ENCODE peak calls at places on chromosomes 7 and 10, in eight cellular contexts. T, P, O, E, Z, H, R and C are unnamed samples.

GRCh38 chr7:7077945-7078344 is 104.4 kb upstream of the C1GALT1 start:
- DNase-seq in T (no peak), P (no peak), O (no peak), E (no peak), Z (no peak), H (no peak), R (no peak), C (no peak)

GRCh38 chr10:101367569-101368453 is 13.8 kb downstream of the BTRC start:
- DNase-seq in T (no peak), P (peak; percentile 82), O (no peak), E (no peak), Z (no peak), H (peak; percentile 90), R (no peak), C (no peak)

GRCh38 chr7:8125680-8126444 is 136.1 kb downstream of the ICA1 start:
- DNase-seq in T (no peak), P (no peak), O (no peak), E (no peak), Z (peak; percentile 51), H (no peak), R (no peak), C (no peak)

GRCh38 chr7:140694592-140694991 is 1.9 kb upstream of the NDUFB2 start:
- DNase-seq in T (no peak), P (no peak), O (no peak), E (no peak), Z (no peak), H (no peak), R (no peak), C (peak; percentile 65)

GRCh38 chr10:34281661-34282060 is 533.4 kb downstream of the PARD3 start:
- DNase-seq in T (no peak), P (no peak), O (no peak), E (no peak), Z (no peak), H (no peak), R (no peak), C (no peak)

GRCh38 chr10:110357871-110358270 is 53.2 kb upstream of the SMNDC1 start:
- DNase-seq in T (no peak), P (no peak), O (no peak), E (no peak), Z (no peak), H (no peak), R (no peak), C (no peak)

GRCh38 chr10:38016354-38016753 is 5.9 kb downstream of the ZNF33A start:
- DNase-seq in T (no peak), P (no peak), O (no peak), E (no peak), Z (no peak), H (no peak), R (no peak), C (no peak)

GRCh38 chr7:152588350-152588749 is 87.6 kb downstream of the XRCC2 start:
- DNase-seq in T (peak; percentile 49), P (peak; percentile 85), O (no peak), E (peak; percentile 7), Z (no peak), H (no peak), R (no peak), C (no peak)

GRCh38 chr7:128919241-128919640 is 8.7 kb upstream of the KCP start:
- DNase-seq in T (no peak), P (no peak), O (no peak), E (peak; percentile 53), Z (no peak), H (no peak), R (peak; percentile 42), C (no peak)

GRCh38 chr10:46528675-46529615 is 27.5 kb downstream of the GPRIN2 start:
- DNase-seq in T (no peak), P (no peak), O (no peak), E (peak; percentile 86), Z (no peak), H (no peak), R (peak; percentile 40), C (no peak)

GRCh38 chr7:151864561-151864960 is 12.4 kb downstream of the PRKAG2 start:
- DNase-seq in T (no peak), P (no peak), O (no peak), E (no peak), Z (no peak), H (no peak), R (no peak), C (no peak)

GRCh38 chr7:150926066-150926465 is 52.1 kb downstream of the KCNH2 start:
- DNase-seq in T (no peak), P (no peak), O (no peak), E (peak; percentile 61), Z (no peak), H (no peak), R (no peak), C (no peak)

GRCh38 chr7:3762146-3762831 is 461.2 kb downstream of the SDK1 start:
- DNase-seq in T (no peak), P (no peak), O (no peak), E (no peak), Z (no peak), H (no peak), R (no peak), C (no peak)

GRCh38 chr7:37921340-37921805 is 933 bp downstream of the EPDR1 start:
- DNase-seq in T (peak; percentile 50), P (peak; percentile 64), O (no peak), E (no peak), Z (peak; percentile 55), H (no peak), R (no peak), C (no peak)

DNA sequence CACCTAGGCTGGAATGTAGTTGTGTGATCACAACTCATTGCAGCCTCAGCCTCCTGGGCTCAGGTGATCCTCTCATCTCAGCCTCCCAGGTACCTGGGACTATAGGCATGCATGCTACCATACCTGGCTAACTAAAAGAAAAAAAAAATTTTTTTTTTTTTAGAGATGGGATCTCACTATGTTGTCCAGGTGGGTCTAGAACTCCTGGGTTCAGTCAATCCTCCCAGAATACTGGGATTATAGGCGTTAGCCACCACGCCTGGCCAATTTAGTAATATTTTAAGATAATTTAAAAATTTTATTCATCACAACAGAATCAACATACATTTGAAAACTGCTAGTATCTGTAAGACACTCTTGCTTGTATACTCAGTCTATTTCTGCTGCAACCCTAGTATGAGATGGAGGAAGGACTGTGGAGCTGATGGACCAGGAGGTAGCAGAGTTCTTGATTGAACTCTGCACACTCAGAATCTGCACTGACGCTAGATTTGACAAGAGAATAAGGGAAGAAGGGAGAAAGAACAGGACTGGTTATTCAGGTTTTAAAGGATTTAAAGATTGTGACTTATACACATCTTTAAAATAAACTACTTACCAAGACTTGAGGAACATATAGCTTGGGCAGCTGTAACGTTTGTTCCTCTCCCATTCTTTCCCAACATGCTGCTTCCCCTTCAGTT is 57.6 kb downstream of the VCL start:
- DNase-seq in T (no peak), P (no peak), O (no peak), E (no peak), Z (no peak), H (no peak), R (no peak), C (no peak)
- TF ChIP-seq CTCF in T (no peak), P (no peak), O (no peak), E (no peak), Z (no peak), H (no peak), R (no peak), C (no peak)

DNA sequence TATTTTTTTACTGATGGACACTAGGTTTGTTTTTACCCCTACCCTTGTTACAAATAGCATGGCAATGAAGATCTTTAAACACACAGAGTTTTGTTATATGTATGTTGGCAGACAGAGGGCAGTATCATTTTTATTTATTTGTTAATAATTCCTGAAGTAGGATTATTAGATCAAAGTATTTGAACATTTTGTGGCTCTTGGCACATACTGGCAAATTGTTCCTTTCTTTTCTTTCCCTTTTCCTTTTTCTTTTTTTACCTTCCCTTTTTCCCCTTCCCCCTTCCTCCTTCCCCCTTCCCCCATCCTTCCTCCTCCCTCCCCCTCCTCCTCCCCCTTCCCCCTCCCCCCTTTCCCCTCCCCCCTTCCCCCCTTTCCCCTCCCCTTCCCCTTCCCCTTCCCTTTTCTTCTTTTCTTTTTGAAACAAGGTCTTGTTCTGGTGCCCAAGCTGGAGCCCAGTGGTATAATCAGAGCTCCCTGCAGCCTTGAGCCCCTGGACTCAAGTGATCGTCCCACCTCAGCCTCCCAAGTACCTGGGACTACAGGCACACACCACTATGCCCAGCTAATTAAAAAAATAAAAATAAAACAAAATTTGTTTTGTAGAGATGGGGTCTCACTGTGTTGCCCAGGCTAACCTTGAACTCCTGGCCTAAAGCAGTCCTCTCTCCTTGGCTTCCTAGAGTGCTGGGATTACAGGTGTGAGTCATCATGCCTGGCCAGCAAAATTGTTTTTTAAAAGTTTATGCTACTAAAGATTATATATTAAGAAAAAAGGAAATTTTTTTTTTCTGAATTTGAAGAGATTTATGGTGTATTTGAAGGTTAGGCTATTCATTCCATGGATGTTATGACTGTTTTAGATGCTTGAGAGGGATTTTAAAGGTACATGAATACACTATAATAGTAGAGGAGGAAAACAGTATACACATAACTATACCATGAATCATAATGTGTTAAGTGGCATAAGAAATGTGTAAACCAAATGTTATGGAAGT is 39.3 kb downstream of the SEPTIN7 start:
- DNase-seq in T (no peak), P (peak; percentile 14), O (peak; percentile 3), E (no peak), Z (no peak), H (peak; percentile 32), R (no peak), C (no peak)
- TF ChIP-seq CTCF in T (no peak), P (no peak), O (no peak), E (no peak), Z (no peak), H (no peak), R (no peak), C (peak; percentile 20)

GRCh38 chr10:90988024-90988423 is 67.1 kb upstream of the ANKRD1 start:
- DNase-seq in T (no peak), P (no peak), O (no peak), E (no peak), Z (no peak), H (no peak), R (no peak), C (no peak)
- TF ChIP-seq CTCF in T (no peak), P (no peak), O (no peak), E (no peak), Z (no peak), H (no peak), R (no peak), C (no peak)

GRCh38 chr10:69936091-69936490 is 116.6 kb upstream of the MACROH2A2 start:
- DNase-seq in T (no peak), P (no peak), O (no peak), E (no peak), Z (peak; percentile 54), H (no peak), R (no peak), C (no peak)

GRCh38 chr10:69938541-69938991 is 114.1 kb upstream of the MACROH2A2 start:
- DNase-seq in T (no peak), P (no peak), O (no peak), E (no peak), Z (no peak), H (no peak), R (no peak), C (no peak)

GRCh38 chr10:69939481-69939880 is 113.2 kb upstream of the MACROH2A2 start:
- DNase-seq in T (no peak), P (no peak), O (no peak), E (no peak), Z (no peak), H (no peak), R (no peak), C (no peak)

GRCh38 chr10:69939033-69939432 is 113.6 kb upstream of the MACROH2A2 start:
- DNase-seq in T (no peak), P (no peak), O (no peak), E (no peak), Z (no peak), H (no peak), R (no peak), C (no peak)

DNA sequence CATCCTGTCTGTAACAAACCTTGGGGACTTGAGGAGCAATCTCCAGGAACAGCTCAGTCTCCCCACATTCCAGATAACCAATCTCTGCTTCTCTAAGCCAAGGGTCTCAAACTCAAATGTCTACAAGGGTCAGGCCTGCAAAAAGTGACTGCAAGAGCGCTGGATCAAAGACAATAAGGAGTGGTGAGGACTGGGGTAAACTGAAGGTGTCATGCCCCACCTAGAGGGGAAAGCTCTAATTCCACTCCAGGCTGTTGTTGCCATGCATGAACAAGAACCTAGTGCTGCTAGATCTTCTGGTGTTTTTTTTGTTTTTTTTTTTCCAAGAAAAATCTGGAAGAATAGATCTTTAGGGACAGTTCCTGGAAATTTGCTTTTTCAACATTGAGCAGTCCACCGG is 117.9 kb upstream of the MACROH2A2 start:
- DNase-seq in T (no peak), P (no peak), O (no peak), E (no peak), Z (no peak), H (no peak), R (no peak), C (no peak)
- TF ChIP-seq CTCF in T (no peak), P (peak; percentile 38), O (no peak), E (no peak), Z (no peak), H (no peak), R (no peak), C (no peak)